ENCODE peak calls at places on chromosomes 2 and 18, in ten cellular contexts. One of them, this sample, is unnamed.

GRCh38 chr2:150133623-150134022 is 353.8 kb downstream of the RND3 start:
- DNase-seq in A549: peak; percentile 79
- DNase-seq in GM13977: peak; percentile 31
- DNase-seq in AG10803: peak; percentile 91
- DNase-seq in Calu3: peak; percentile 62
- DNase-seq in H1: no peak
- DNase-seq in K562: peak; percentile 36
- DNase-seq in IMR-90: peak; percentile 92
- DNase-seq in CD4-positive, alpha-beta T cell: no peak
- DNase-seq in OCI-LY7: no peak
- DNase-seq in this sample: no peak

GRCh38 chr2:28543316-28544068 is 47.6 kb downstream of the PLB1 start:
- DNase-seq in IMR-90: peak; percentile 14
- DNase-seq in AG10803: peak; percentile 23
- DNase-seq in Calu3: no peak
- DNase-seq in OCI-LY7: no peak
- DNase-seq in A549: no peak
- DNase-seq in H1: no peak
- DNase-seq in CD4-positive, alpha-beta T cell: no peak
- DNase-seq in GM13977: no peak
- DNase-seq in K562: no peak
- DNase-seq in this sample: no peak

GRCh38 chr2:191782351-191782750 is 64.5 kb downstream of the CAVIN2 start:
- DNase-seq in OCI-LY7: no peak
- DNase-seq in CD4-positive, alpha-beta T cell: no peak
- DNase-seq in K562: no peak
- DNase-seq in A549: no peak
- DNase-seq in GM13977: no peak
- DNase-seq in IMR-90: no peak
- DNase-seq in AG10803: no peak
- DNase-seq in Calu3: no peak
- DNase-seq in H1: no peak
- DNase-seq in this sample: no peak

GRCh38 chr2:15546297-15547098 is 14.6 kb downstream of the NBAS start:
- DNase-seq in OCI-LY7: no peak
- DNase-seq in Calu3: no peak
- DNase-seq in GM13977: no peak
- DNase-seq in A549: no peak
- DNase-seq in IMR-90: no peak
- DNase-seq in K562: peak; percentile 52
- DNase-seq in H1: peak; percentile 48
- DNase-seq in CD4-positive, alpha-beta T cell: no peak
- DNase-seq in AG10803: no peak
- DNase-seq in this sample: no peak

GRCh38 chr18:37403100-37403781 is 162.4 kb downstream of the CELF4 start:
- DNase-seq in GM13977: no peak
- DNase-seq in K562: no peak
- DNase-seq in Calu3: no peak
- DNase-seq in AG10803: peak; percentile 95
- DNase-seq in CD4-positive, alpha-beta T cell: no peak
- DNase-seq in H1: no peak
- DNase-seq in IMR-90: peak; percentile 86
- DNase-seq in A549: no peak
- DNase-seq in OCI-LY7: no peak
- DNase-seq in this sample: no peak

GRCh38 chr2:72118951-72119350 is 28.7 kb downstream of the CYP26B1 start:
- DNase-seq in K562: no peak
- DNase-seq in H1: no peak
- DNase-seq in OCI-LY7: no peak
- DNase-seq in A549: no peak
- DNase-seq in Calu3: no peak
- DNase-seq in GM13977: no peak
- DNase-seq in CD4-positive, alpha-beta T cell: no peak
- DNase-seq in IMR-90: no peak
- DNase-seq in AG10803: no peak
- DNase-seq in this sample: no peak

GRCh38 chr2:164243315-164243714 is 378.0 kb downstream of the GRB14 start:
- DNase-seq in GM13977: no peak
- DNase-seq in IMR-90: no peak
- DNase-seq in H1: no peak
- DNase-seq in K562: no peak
- DNase-seq in A549: no peak
- DNase-seq in Calu3: no peak
- DNase-seq in AG10803: no peak
- DNase-seq in CD4-positive, alpha-beta T cell: no peak
- DNase-seq in OCI-LY7: no peak
- DNase-seq in this sample: no peak

GRCh38 chr2:104004818-104005217 is 849.1 kb upstream of the POU3F3 start:
- DNase-seq in CD4-positive, alpha-beta T cell: no peak
- DNase-seq in K562: no peak
- DNase-seq in A549: no peak
- DNase-seq in GM13977: no peak
- DNase-seq in IMR-90: no peak
- DNase-seq in Calu3: no peak
- DNase-seq in H1: no peak
- DNase-seq in OCI-LY7: no peak
- DNase-seq in AG10803: no peak
- DNase-seq in this sample: no peak

GRCh38 chr2:181578829-181579228 is 78.1 kb downstream of the CERKL start:
- DNase-seq in CD4-positive, alpha-beta T cell: no peak
- DNase-seq in A549: no peak
- DNase-seq in IMR-90: no peak
- DNase-seq in K562: no peak
- DNase-seq in OCI-LY7: no peak
- DNase-seq in GM13977: no peak
- DNase-seq in H1: no peak
- DNase-seq in AG10803: no peak
- DNase-seq in Calu3: no peak
- DNase-seq in this sample: no peak

GRCh38 chr2:65420712-65421431 is 11.5 kb downstream of the SPRED2 start:
- DNase-seq in GM13977: peak; percentile 51
- DNase-seq in AG10803: peak; percentile 58
- DNase-seq in CD4-positive, alpha-beta T cell: no peak
- DNase-seq in OCI-LY7: peak; percentile 83
- DNase-seq in A549: peak; percentile 36
- DNase-seq in K562: peak; percentile 58
- DNase-seq in H1: no peak
- DNase-seq in Calu3: no peak
- DNase-seq in IMR-90: peak; percentile 80
- DNase-seq in this sample: no peak

GRCh38 chr2:30915485-30915884 is 108.2 kb upstream of the CAPN13 start:
- DNase-seq in OCI-LY7: peak; percentile 25
- DNase-seq in CD4-positive, alpha-beta T cell: no peak
- DNase-seq in H1: peak; percentile 72
- DNase-seq in GM13977: no peak
- DNase-seq in AG10803: peak; percentile 1
- DNase-seq in A549: no peak
- DNase-seq in IMR-90: peak; percentile 0
- DNase-seq in K562: peak; percentile 33
- DNase-seq in Calu3: peak; percentile 66
- DNase-seq in this sample: peak; percentile 54

GRCh38 chr2:68284896-68285295 is 32.6 kb upstream of the PPP3R1 start:
- DNase-seq in A549: no peak
- DNase-seq in K562: no peak
- DNase-seq in GM13977: no peak
- DNase-seq in CD4-positive, alpha-beta T cell: no peak
- DNase-seq in H1: no peak
- DNase-seq in AG10803: peak; percentile 89
- DNase-seq in Calu3: no peak
- DNase-seq in IMR-90: peak; percentile 65
- DNase-seq in OCI-LY7: no peak
- DNase-seq in this sample: no peak

DNA sequence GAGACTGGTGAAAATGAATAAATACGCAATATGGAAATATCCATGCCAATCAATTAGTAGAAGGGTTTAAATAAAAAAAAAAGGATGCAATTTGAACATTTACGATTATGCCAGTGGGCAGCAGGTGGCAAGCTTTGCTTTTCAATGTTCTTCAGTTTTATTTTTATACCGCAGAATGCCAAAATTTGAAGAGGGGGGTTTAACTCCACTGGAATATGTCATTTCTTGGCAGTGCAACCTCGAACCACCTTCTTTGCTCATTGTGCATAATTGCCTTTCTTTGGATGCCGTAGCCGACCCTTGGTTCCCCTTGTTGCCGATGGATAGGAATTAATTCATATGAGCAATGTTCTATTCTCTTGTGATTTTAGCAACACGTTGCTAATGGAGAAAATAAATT is 88.0 kb downstream of the LTBP1 start:
- DNase-seq in H1: no peak
- DNase-seq in K562: no peak
- DNase-seq in A549: no peak
- DNase-seq in AG10803: peak; percentile 67
- DNase-seq in IMR-90: no peak
- DNase-seq in CD4-positive, alpha-beta T cell: no peak
- DNase-seq in OCI-LY7: no peak
- DNase-seq in Calu3: no peak
- DNase-seq in GM13977: no peak
- DNase-seq in this sample: no peak
- TF ChIP-seq CTCF in H1: no peak
- TF ChIP-seq CTCF in K562: no peak
- TF ChIP-seq CTCF in A549: peak; percentile 82
- TF ChIP-seq CTCF in AG10803: peak; percentile 67
- TF ChIP-seq CTCF in IMR-90: peak; percentile 38
- TF ChIP-seq CTCF in CD4-positive, alpha-beta T cell: no peak
- TF ChIP-seq CTCF in OCI-LY7: peak; percentile 63
- TF ChIP-seq CTCF in Calu3: peak; percentile 25
- TF ChIP-seq CTCF in GM13977: peak; percentile 27
- TF ChIP-seq CTCF in this sample: no peak

GRCh38 chr2:177816740-177817139 is 255.8 kb downstream of the PDE11A start:
- DNase-seq in A549: no peak
- DNase-seq in H1: no peak
- DNase-seq in AG10803: no peak
- DNase-seq in IMR-90: no peak
- DNase-seq in CD4-positive, alpha-beta T cell: no peak
- DNase-seq in Calu3: no peak
- DNase-seq in K562: no peak
- DNase-seq in GM13977: no peak
- DNase-seq in OCI-LY7: no peak
- DNase-seq in this sample: no peak

GRCh38 chr2:177808984-177809809 is 263.4 kb downstream of the PDE11A start:
- DNase-seq in CD4-positive, alpha-beta T cell: no peak
- DNase-seq in IMR-90: no peak
- DNase-seq in OCI-LY7: no peak
- DNase-seq in AG10803: peak; percentile 75
- DNase-seq in GM13977: no peak
- DNase-seq in A549: no peak
- DNase-seq in Calu3: no peak
- DNase-seq in H1: no peak
- DNase-seq in K562: no peak
- DNase-seq in this sample: no peak

GRCh38 chr2:177817300-177817699 is 255.3 kb downstream of the PDE11A start:
- DNase-seq in A549: no peak
- DNase-seq in AG10803: no peak
- DNase-seq in OCI-LY7: no peak
- DNase-seq in CD4-positive, alpha-beta T cell: no peak
- DNase-seq in H1: no peak
- DNase-seq in K562: no peak
- DNase-seq in IMR-90: no peak
- DNase-seq in Calu3: no peak
- DNase-seq in GM13977: no peak
- DNase-seq in this sample: no peak

GRCh38 chr2:177818412-177818811 is 254.2 kb downstream of the PDE11A start:
- DNase-seq in GM13977: no peak
- DNase-seq in CD4-positive, alpha-beta T cell: no peak
- DNase-seq in IMR-90: no peak
- DNase-seq in H1: no peak
- DNase-seq in AG10803: peak; percentile 20
- DNase-seq in OCI-LY7: no peak
- DNase-seq in Calu3: no peak
- DNase-seq in K562: no peak
- DNase-seq in A549: no peak
- DNase-seq in this sample: no peak

GRCh38 chr2:177812713-177813396 is 259.7 kb downstream of the PDE11A start:
- DNase-seq in GM13977: no peak
- DNase-seq in CD4-positive, alpha-beta T cell: no peak
- DNase-seq in AG10803: no peak
- DNase-seq in A549: no peak
- DNase-seq in Calu3: peak; percentile 2
- DNase-seq in H1: no peak
- DNase-seq in K562: peak; percentile 5
- DNase-seq in IMR-90: no peak
- DNase-seq in OCI-LY7: no peak
- DNase-seq in this sample: no peak
- TF ChIP-seq CTCF in GM13977: no peak
- TF ChIP-seq CTCF in CD4-positive, alpha-beta T cell: no peak
- TF ChIP-seq CTCF in AG10803: no peak
- TF ChIP-seq CTCF in A549: no peak
- TF ChIP-seq CTCF in Calu3: peak; percentile 34
- TF ChIP-seq CTCF in H1: no peak
- TF ChIP-seq CTCF in K562: peak; percentile 46
- TF ChIP-seq CTCF in IMR-90: no peak
- TF ChIP-seq CTCF in OCI-LY7: no peak
- TF ChIP-seq CTCF in this sample: no peak

DNA sequence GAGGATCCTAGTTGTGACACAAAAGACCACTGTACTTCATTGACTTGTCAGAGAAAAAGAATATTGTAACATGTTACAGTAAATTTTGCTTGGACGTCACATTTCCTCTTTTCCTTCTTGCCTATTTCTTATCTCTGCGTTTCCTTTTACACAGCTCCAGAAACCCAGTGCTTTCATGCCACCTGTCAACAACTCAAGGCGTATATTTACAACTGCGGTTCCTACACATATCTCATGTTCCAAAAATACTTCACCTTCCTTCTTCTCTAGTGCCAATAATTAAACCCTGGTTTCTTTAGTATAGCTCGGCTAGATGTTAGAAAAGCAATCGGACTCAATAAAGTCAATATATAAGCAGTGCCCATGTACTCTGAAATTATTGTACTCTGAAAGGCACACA is 911.5 kb upstream of the FSHR start:
- DNase-seq in K562: no peak
- DNase-seq in OCI-LY7: no peak
- DNase-seq in A549: no peak
- DNase-seq in Calu3: no peak
- DNase-seq in H1: no peak
- DNase-seq in GM13977: no peak
- DNase-seq in IMR-90: no peak
- DNase-seq in CD4-positive, alpha-beta T cell: no peak
- DNase-seq in AG10803: no peak
- DNase-seq in this sample: no peak
- TF ChIP-seq CTCF in K562: no peak
- TF ChIP-seq CTCF in OCI-LY7: no peak
- TF ChIP-seq CTCF in A549: no peak
- TF ChIP-seq CTCF in Calu3: no peak
- TF ChIP-seq CTCF in H1: no peak
- TF ChIP-seq CTCF in GM13977: no peak
- TF ChIP-seq CTCF in IMR-90: no peak
- TF ChIP-seq CTCF in CD4-positive, alpha-beta T cell: no peak
- TF ChIP-seq CTCF in AG10803: no peak
- TF ChIP-seq CTCF in this sample: no peak

DNA sequence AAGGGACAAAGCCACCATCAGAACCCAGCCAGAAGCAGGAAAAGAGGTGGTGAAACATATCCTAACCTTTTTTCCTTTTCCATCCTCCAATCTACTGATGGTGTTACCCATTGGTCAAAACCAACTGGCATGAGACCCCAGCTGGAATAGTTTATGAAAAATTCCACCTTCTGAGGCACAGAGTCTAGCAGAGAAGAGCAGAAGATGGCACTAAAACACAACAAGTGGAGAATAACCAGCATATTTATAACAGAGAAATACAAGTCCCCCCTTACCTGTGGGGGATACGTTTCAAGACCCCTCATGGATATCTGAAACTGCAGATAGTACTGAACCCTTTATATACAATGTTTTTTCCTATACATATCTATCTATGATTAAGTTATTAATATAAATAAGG is 4.9 kb upstream of the INPP1 start:
- DNase-seq in K562: no peak
- DNase-seq in CD4-positive, alpha-beta T cell: no peak
- DNase-seq in OCI-LY7: no peak
- DNase-seq in Calu3: no peak
- DNase-seq in AG10803: no peak
- DNase-seq in A549: no peak
- DNase-seq in GM13977: no peak
- DNase-seq in IMR-90: no peak
- DNase-seq in H1: no peak
- DNase-seq in this sample: no peak
- TF ChIP-seq CTCF in K562: peak; percentile 19
- TF ChIP-seq CTCF in CD4-positive, alpha-beta T cell: peak; percentile 40
- TF ChIP-seq CTCF in OCI-LY7: no peak
- TF ChIP-seq CTCF in Calu3: no peak
- TF ChIP-seq CTCF in AG10803: no peak
- TF ChIP-seq CTCF in A549: peak; percentile 23
- TF ChIP-seq CTCF in GM13977: peak; percentile 20
- TF ChIP-seq CTCF in IMR-90: no peak
- TF ChIP-seq CTCF in H1: no peak
- TF ChIP-seq CTCF in this sample: no peak